ENCODE peak calls at places on chromosome 2, in ten cellular contexts. H is AG10803; X is fibroblast of pulmonary artery; Z is CD8-positive, alpha-beta T cell; O is tibial artery; C is astrocyte of the spinal cord; Q is bronchial epithelial cell; K is HFF-Myc; A is psoas muscle; V is HCT116. U is an unnamed sample.

GRCh38 chr2:64610456-64610855 is 43.3 kb downstream of the SERTAD2 start:
- DNase-seq in H (no peak), X (no peak), Z (no peak), O (no peak), C (no peak), Q (no peak), K (no peak), A (no peak), V (no peak), U (no peak)

GRCh38 chr2:177852389-177852788 is 220.2 kb downstream of the PDE11A start:
- DNase-seq in H (no peak), X (no peak), Z (no peak), O (no peak), C (no peak), Q (no peak), K (no peak), A (no peak), V (no peak), U (no peak)

GRCh38 chr2:66440011-66440542 is 5.2 kb downstream of the MEIS1 start:
- DNase-seq in H (peak), X (peak), Z (no peak), O (peak), C (peak), Q (no peak), K (no peak), A (peak), V (no peak), U (peak)

GRCh38 chr2:127115471-127116199 is 8.7 kb upstream of the BIN1 start:
- DNase-seq in H (no peak), X (no peak), Z (no peak), O (no peak), C (no peak), Q (no peak), K (no peak), A (no peak), V (no peak), U (no peak)

GRCh38 chr2:72935611-72935957 is 18.3 kb downstream of the EMX1 start:
- DNase-seq in H (no peak), X (no peak), Z (no peak), O (no peak), C (no peak), Q (no peak), K (no peak), A (peak), V (no peak), U (no peak)

GRCh38 chr2:151290467-151290866 is 999 bp upstream of the NMI start:
- DNase-seq in H (no peak), X (no peak), Z (no peak), O (no peak), C (no peak), Q (no peak), K (no peak), A (no peak), V (no peak), U (no peak)

GRCh38 chr2:63444565-63445288 is 143.6 kb downstream of the WDPCP start:
- DNase-seq in H (no peak), X (no peak), Z (no peak), O (no peak), C (no peak), Q (no peak), K (no peak), A (no peak), V (no peak), U (no peak)

GRCh38 chr2:165586019-165586418 is 116.5 kb downstream of the CSRNP3 start:
- DNase-seq in H (no peak), X (no peak), Z (no peak), O (no peak), C (no peak), Q (peak), K (no peak), A (no peak), V (no peak), U (no peak)

GRCh38 chr2:14690926-14691325 is 58.4 kb downstream of the LRATD1 start:
- DNase-seq in H (no peak), X (no peak), Z (no peak), O (no peak), C (no peak), Q (peak), K (no peak), A (no peak), V (no peak), U (no peak)

GRCh38 chr2:127103243-127104165 is 3.5 kb downstream of the BIN1 start:
- DNase-seq in H (no peak), X (no peak), Z (no peak), O (peak), C (no peak), Q (no peak), K (no peak), A (peak), V (no peak), U (no peak)

GRCh38 chr2:9003616-9004337 is at the start of gene MBOAT2:
- DNase-seq in H (peak), X (peak), Z (peak), O (peak), C (peak), Q (peak), K (no peak), A (peak), V (peak), U (peak)

GRCh38 chr2:109129921-109130725 is 1.1 kb downstream of the SH3RF3 start:
- DNase-seq in H (peak), X (peak), Z (peak), O (peak), C (peak), Q (no peak), K (no peak), A (no peak), V (no peak), U (no peak)

GRCh38 chr2:33420726-33421125 is 55.7 kb upstream of the RASGRP3 start:
- DNase-seq in H (peak), X (peak), Z (no peak), O (no peak), C (peak), Q (no peak), K (no peak), A (no peak), V (no peak), U (no peak)

GRCh38 chr2:13650586-13651180 is 933.9 kb downstream of the TRIB2 start:
- DNase-seq in H (no peak), X (no peak), Z (no peak), O (no peak), C (no peak), Q (peak), K (no peak), A (no peak), V (no peak), U (no peak)

DNA sequence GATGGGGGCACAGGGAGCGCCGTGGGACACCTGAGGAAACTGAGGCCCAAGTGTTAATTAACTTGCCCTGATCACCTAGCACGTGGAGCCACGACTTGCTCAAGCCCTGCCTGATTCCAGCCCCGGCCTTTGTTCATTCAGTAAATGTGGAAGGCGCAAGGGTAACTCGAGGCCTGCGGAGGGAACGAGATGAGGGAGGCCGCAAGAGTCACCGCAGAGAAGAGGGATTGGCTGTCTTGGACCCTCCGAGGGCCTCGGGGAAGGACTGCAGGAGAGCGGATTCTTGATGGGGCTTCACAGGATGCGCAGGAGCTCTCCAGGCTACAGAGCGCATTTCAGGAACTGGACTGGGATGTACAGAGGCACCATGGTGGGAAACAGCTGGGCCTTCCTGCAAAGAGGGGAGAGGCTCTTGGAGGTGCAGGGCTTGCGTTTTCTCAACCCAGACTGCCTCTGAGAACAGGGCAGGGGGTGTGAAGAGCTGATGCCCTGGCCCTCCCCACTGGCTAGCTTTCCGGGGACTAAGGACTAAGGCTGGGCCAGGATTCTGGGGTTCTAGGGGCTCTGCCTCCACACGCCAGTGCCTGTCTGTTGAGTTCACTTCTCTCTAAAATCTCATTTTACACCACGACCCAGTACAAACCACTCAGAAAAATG is 569 bp upstream of the ANKMY1 start:
- DNase-seq in H (no peak), X (no peak), Z (no peak), O (no peak), C (no peak), Q (no peak), K (no peak), A (no peak), V (no peak), U (no peak)
- H3K4me3 ChIP-seq in H (peak), X (peak), Z (peak), O (peak), C (peak), Q (peak), K (peak), A (peak), V (no peak), U (peak)

GRCh38 chr2:172704072-172704936 is 31.3 kb upstream of the RAPGEF4 start:
- DNase-seq in H (peak), X (peak), Z (no peak), O (no peak), C (peak), Q (peak), K (peak), A (no peak), V (no peak), U (no peak)
- TF ChIP-seq CTCF in H (peak), X (peak), Z (no peak), O (peak), C (peak), Q (peak), K (peak), A (peak), V (peak), U (peak)

DNA sequence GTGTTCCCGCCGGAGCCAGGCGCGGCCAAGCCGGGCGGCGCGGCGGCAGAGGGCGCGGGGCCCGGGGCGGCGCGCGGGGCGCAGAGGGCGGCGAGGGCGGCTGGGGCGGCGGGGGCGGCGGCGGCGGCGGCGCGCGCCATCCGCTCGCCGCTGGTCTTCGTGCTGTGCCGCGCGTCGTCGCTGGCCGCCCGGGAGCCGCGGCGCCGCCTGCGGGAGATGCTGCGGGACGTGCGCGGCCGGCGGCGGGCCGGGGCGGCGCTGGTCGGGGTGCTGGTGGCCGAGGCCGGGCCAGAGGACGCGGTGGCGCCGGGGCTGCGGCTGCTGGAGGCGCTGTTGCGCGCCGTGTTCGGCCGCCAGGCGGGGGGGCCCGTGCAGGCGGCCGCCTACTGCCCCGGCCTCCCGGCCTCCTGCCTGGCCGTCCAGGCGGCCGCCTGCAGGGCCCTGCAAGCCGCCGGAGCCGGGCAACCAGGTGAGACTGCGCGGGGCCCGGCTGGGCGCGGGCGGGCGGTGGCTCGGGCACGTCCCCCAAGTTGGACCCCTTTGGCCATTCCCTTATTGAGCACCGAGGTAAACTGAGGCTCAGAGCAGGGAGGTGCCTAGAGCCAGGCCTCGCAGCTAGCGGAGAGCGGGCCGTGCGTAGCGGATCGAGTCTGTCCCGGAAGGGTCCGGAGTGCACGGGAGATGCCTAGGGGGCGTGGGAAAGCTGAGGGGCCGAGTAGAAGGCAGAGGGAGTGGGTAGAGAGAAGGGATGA is 584 bp downstream of the C2orf72 start:
- DNase-seq in H (no peak), X (no peak), Z (no peak), O (no peak), C (no peak), Q (no peak), K (no peak), A (no peak), V (no peak), U (peak)
- H3K4me3 ChIP-seq in H (no peak), X (no peak), Z (no peak), O (peak), C (no peak), Q (no peak), K (no peak), A (peak), V (peak), U (no peak)

GRCh38 chr2:17748745-17749144 is 4.9 kb downstream of the SMC6 start:
- DNase-seq in H (no peak), X (no peak), Z (no peak), O (no peak), C (no peak), Q (no peak), K (no peak), A (no peak), V (no peak), U (no peak)
- TF ChIP-seq CTCF in H (no peak), X (no peak), Z (no peak), O (no peak), C (no peak), Q (no peak), K (no peak), A (no peak), V (no peak), U (no peak)

GRCh38 chr2:23360571-23361125 is 24.3 kb upstream of the KLHL29 start:
- DNase-seq in H (peak), X (no peak), Z (no peak), O (no peak), C (no peak), Q (no peak), K (no peak), A (no peak), V (no peak), U (peak)
- H3K4me3 ChIP-seq in H (no peak), X (no peak), Z (no peak), O (no peak), C (no peak), Q (no peak), K (no peak), A (no peak), V (no peak), U (no peak)

GRCh38 chr2:198055726-198056125 is 251.3 kb downstream of the PLCL1 start:
- DNase-seq in H (no peak), X (no peak), Z (no peak), O (no peak), C (no peak), Q (no peak), K (no peak), A (no peak), V (no peak), U (no peak)
- TF ChIP-seq CTCF in H (no peak), X (no peak), Z (no peak), O (no peak), C (no peak), Q (no peak), K (no peak), A (no peak), V (no peak), U (no peak)